ENCODE peak calls at places on chromosomes 13 and 19, in nine cellular contexts. K is WTC11, F is GM10248, W is posterior cingulate gyrus, T is renal cortical epithelial cell, Z is ecto neural progenitor cell, Y is T-cell, R is psoas muscle, Q is GDM1. J is an unnamed sample.

GRCh38 chr13:66508153-66508909 is 721.8 kb downstream of the PCDH9 start:
- DNase-seq in K (no peak), F (no peak), W (no peak), T (no peak), Z (no peak), Y (no peak), R (no peak), Q (no peak), J (no peak)

GRCh38 chr13:97191143-97191542 is 31.0 kb upstream of the MBNL2 start:
- DNase-seq in K (no peak), F (no peak), W (no peak), T (no peak), Z (no peak), Y (no peak), R (no peak), Q (no peak), J (no peak)

GRCh38 chr13:105948143-105948542 is 587.3 kb downstream of the EFNB2 start:
- DNase-seq in K (no peak), F (peak; percentile 4), W (no peak), T (no peak), Z (no peak), Y (no peak), R (no peak), Q (no peak), J (no peak)

GRCh38 chr13:50529154-50529882 is 314.2 kb downstream of the DLEU7 start:
- DNase-seq in K (peak; percentile 35), F (no peak), W (peak; percentile 50), T (peak; percentile 82), Z (no peak), Y (no peak), R (peak; percentile 90), Q (peak; percentile 81), J (peak; percentile 78)

GRCh38 chr19:1170938-1171754 is 2.9 kb downstream of the SBNO2 start:
- DNase-seq in K (peak; percentile 14), F (no peak), W (no peak), T (no peak), Z (no peak), Y (no peak), R (peak; percentile 53), Q (no peak), J (peak; percentile 79)

GRCh38 chr13:89307278-89307677 is 1636.1 kb downstream of the SLITRK5 start:
- DNase-seq in K (no peak), F (no peak), W (no peak), T (peak; percentile 59), Z (no peak), Y (no peak), R (no peak), Q (no peak), J (no peak)

GRCh38 chr19:45492627-45493470 is 4.0 kb downstream of the RTN2 start:
- DNase-seq in K (peak; percentile 88), F (peak; percentile 78), W (peak; percentile 31), T (peak; percentile 52), Z (peak; percentile 82), Y (no peak), R (peak; percentile 94), Q (peak; percentile 72), J (no peak)

GRCh38 chr19:44530777-44531176 is 1.3 kb upstream of the CEACAM20 start:
- DNase-seq in K (no peak), F (no peak), W (no peak), T (no peak), Z (no peak), Y (no peak), R (no peak), Q (no peak), J (no peak)

GRCh38 chr19:13841339-13842293 is 35.3 kb upstream of the NANOS3 start:
- DNase-seq in K (no peak), F (no peak), W (no peak), T (no peak), Z (peak; percentile 47), Y (no peak), R (peak; percentile 91), Q (no peak), J (peak; percentile 89)

GRCh38 chr19:16226878-16227836 is 29.4 kb downstream of the AP1M1 start:
- DNase-seq in K (no peak), F (no peak), W (no peak), T (no peak), Z (no peak), Y (no peak), R (peak; percentile 47), Q (no peak), J (no peak)

GRCh38 chr19:4007021-4007835 is at the start of gene PIAS4:
- DNase-seq in K (peak; percentile 95), F (peak; percentile 100), W (peak; percentile 88), T (peak; percentile 73), Z (peak; percentile 99), Y (peak; percentile 91), R (peak; percentile 98), Q (peak; percentile 96), J (peak; percentile 99)

GRCh38 chr13:40653558-40654318 is 12.7 kb downstream of the FOXO1 start:
- DNase-seq in K (no peak), F (no peak), W (no peak), T (no peak), Z (no peak), Y (no peak), R (no peak), Q (no peak), J (no peak)

GRCh38 chr13:47858678-47859050 is 142.4 kb downstream of the SUCLA2 start:
- DNase-seq in K (no peak), F (no peak), W (no peak), T (peak; percentile 61), Z (no peak), Y (no peak), R (no peak), Q (no peak), J (no peak)